ENCODE peak calls at places on chromosome 12, in five cellular contexts. X, R, E, Z and H are unnamed samples.

GRCh38 chr12:6141048-6141447 is 16.6 kb upstream of the VWF start:
- DNase-seq in E (peak; percentile 74), X (no peak), Z (peak; percentile 47), R (no peak), H (no peak)

GRCh38 chr12:9002335-9002734 is 13.0 kb downstream of the KLRG1 start:
- DNase-seq in Z (no peak), E (no peak), R (no peak), X (no peak), H (no peak)

GRCh38 chr12:49934505-49934904 is 16.0 kb upstream of the AQP2 start:
- DNase-seq in Z (no peak), X (no peak), R (no peak), E (no peak), H (no peak)

GRCh38 chr12:48779869-48780268 is 9.0 kb downstream of the ADCY6 start:
- DNase-seq in R (no peak), X (no peak), E (peak; percentile 61), Z (no peak), H (no peak)

GRCh38 chr12:127230843-127231260 is 1036.1 kb upstream of the TMEM132C start:
- DNase-seq in R (no peak), Z (peak; percentile 83), E (peak; percentile 83), X (no peak), H (no peak)

GRCh38 chr12:110176745-110177144 is 52.6 kb downstream of the IFT81 start:
- DNase-seq in Z (no peak), R (no peak), E (peak; percentile 62), X (no peak), H (no peak)

GRCh38 chr12:19482551-19483109 is 43.3 kb downstream of the AEBP2 start:
- DNase-seq in Z (no peak), R (peak; percentile 26), E (no peak), X (no peak), H (peak; percentile 13)

GRCh38 chr12:115597157-115597712 is 680.3 kb downstream of the MED13L start:
- DNase-seq in X (no peak), Z (peak; percentile 7), R (no peak), E (peak; percentile 60), H (no peak)

GRCh38 chr12:98221243-98221808 is 294.1 kb upstream of the TMPO start:
- DNase-seq in X (no peak), R (no peak), Z (no peak), E (no peak), H (peak; percentile 65)

GRCh38 chr12:61348871-61349270 is 911.3 kb upstream of the USP15 start:
- DNase-seq in Z (no peak), R (no peak), X (no peak), E (no peak), H (no peak)

GRCh38 chr12:77861317-77861716 is 30.6 kb downstream of the NAV3 start:
- DNase-seq in Z (no peak), R (no peak), E (no peak), X (no peak), H (no peak)

GRCh38 chr12:2877047-2877958 is at the start of the genes FOXM1 and RHNO1:
- DNase-seq in X (peak; percentile 95), Z (peak; percentile 66), R (peak; percentile 84), E (peak; percentile 88), H (peak; percentile 90)

GRCh38 chr12:124422570-124423523 is 128.0 kb downstream of the RFLNA start:
- DNase-seq in E (peak; percentile 98), R (no peak), Z (peak; percentile 84), X (peak; percentile 98), H (peak; percentile 90)

GRCh38 chr12:124424516-124424905 is 129.6 kb downstream of the RFLNA start:
- DNase-seq in X (no peak), E (no peak), Z (no peak), R (no peak), H (no peak)

GRCh38 chr12:124425667-124426066 is 130.8 kb downstream of the RFLNA start:
- DNase-seq in X (no peak), Z (no peak), E (no peak), R (no peak), H (no peak)

GRCh38 chr12:124422142-124422569 is 127.3 kb downstream of the RFLNA start:
- DNase-seq in Z (no peak), R (no peak), X (peak; percentile 78), E (peak; percentile 42), H (peak; percentile 81)

DNA sequence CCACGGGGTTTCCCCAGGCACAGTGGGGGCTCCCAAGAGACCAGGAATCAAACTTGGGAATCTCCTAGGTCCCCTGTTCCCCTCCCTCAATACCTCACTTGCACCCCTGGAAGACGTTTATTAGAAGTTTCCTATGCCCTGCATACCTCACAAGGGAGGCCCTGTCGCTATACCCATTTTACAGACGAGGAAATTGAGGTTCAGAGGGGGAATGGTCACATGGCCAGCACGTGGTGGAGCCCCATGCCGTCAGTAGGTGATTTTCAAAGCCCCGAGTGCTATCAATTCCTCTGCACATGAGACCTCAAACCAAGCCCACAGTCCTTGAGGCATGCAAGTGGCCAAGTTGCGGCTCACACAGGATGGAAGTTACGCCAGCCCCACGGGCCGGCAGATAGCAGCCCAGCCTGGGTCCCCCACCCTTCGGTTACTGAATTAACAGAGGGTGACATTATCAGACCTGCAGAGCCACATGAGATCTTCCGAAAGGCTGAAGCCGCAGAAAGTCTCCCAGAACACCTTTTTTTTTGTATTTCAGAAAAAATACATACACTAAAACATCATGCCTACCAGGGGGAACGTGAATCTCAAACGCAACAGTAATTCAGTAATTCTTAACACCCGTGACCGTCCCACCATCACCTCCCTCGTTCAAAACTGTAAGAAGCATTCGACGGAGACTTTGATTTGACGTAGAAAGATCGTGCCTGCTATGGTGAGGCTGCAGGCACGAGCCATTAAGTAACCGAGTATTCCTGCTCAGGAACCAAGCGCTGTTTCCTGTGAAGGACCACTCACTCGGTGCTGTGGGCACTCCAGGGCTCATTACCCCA is 129.0 kb downstream of the RFLNA start:
- DNase-seq in Z (no peak), R (peak; percentile 30), X (no peak), E (no peak), H (no peak)
- H3K27ac ChIP-seq in Z (peak overlapping the region; percentile 99), R (peak overlapping the region; percentile 74), X (peak overlapping the region; percentile 99), E (peak overlapping the region; percentile 98), H (peak overlapping the region; percentile 93)

GRCh38 chr12:108612788-108613282 is 15.0 kb upstream of the TMEM119 start:
- DNase-seq in E (no peak), Z (no peak), R (no peak), X (no peak), H (no peak)
- H3K27ac ChIP-seq in E (no peak overlapping the region), Z (no peak overlapping the region), R (no peak overlapping the region), X (no peak overlapping the region), H (no peak overlapping the region)

GRCh38 chr12:108254030-108254429 is 85.1 kb downstream of the CMKLR1 start:
- DNase-seq in E (no peak), Z (no peak), R (no peak), X (no peak), H (no peak)
- H3K27ac ChIP-seq in E (no peak overlapping the region), Z (no peak overlapping the region), R (no peak overlapping the region), X (no peak overlapping the region), H (no peak overlapping the region)

DNA sequence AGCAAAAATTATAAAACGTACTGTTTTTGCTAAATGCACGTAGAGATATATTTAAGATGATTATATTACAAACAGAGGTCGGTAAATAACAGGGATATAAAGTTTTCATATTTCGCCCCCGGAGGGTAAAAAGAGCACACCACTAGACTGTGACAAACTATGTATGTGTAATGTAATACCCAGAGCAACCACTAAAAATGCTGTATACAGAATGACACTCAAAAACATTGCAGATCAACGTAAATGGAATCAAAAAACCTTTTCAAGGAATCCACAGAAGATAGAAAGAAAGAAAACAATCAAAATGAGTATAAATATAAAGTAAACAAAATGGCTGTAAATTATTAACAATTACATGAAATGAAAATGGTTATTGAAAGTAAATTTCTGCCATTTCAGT is 37.6 kb upstream of the PRB4 start:
- DNase-seq in E (no peak), R (no peak), Z (no peak), X (peak; percentile 1), H (no peak)
- H3K27ac ChIP-seq in E (no peak overlapping the region), R (no peak overlapping the region), Z (no peak overlapping the region), X (no peak overlapping the region), H (no peak overlapping the region)

GRCh38 chr12:121245951-121246350 is 36.0 kb downstream of the P2RX4 start:
- DNase-seq in E (no peak), R (no peak), Z (no peak), X (no peak), H (no peak)

GRCh38 chr12:121251838-121252237 is 41.9 kb downstream of the P2RX4 start:
- DNase-seq in X (no peak), E (no peak), R (no peak), Z (no peak), H (no peak)

GRCh38 chr12:121250359-121250758 is 40.4 kb downstream of the P2RX4 start:
- DNase-seq in Z (no peak), X (no peak), E (no peak), R (no peak), H (no peak)

GRCh38 chr12:121246893-121247557 is 37.1 kb downstream of the P2RX4 start:
- DNase-seq in E (no peak), X (no peak), Z (no peak), R (no peak), H (no peak)

GRCh38 chr12:121248611-121249010 is 38.7 kb downstream of the P2RX4 start:
- DNase-seq in R (no peak), E (no peak), Z (no peak), X (no peak), H (no peak)
- H3K27ac ChIP-seq in R (no peak overlapping the region), E (no peak overlapping the region), Z (no peak overlapping the region), X (no peak overlapping the region), H (no peak overlapping the region)

GRCh38 chr12:15580431-15580830 is 208.8 kb downstream of the EPS8 start:
- DNase-seq in Z (no peak), R (no peak), E (no peak), X (no peak), H (peak; percentile 53)

GRCh38 chr12:15574353-15574752 is 214.8 kb downstream of the EPS8 start:
- DNase-seq in E (no peak), X (no peak), Z (no peak), R (no peak), H (peak; percentile 28)

GRCh38 chr12:15581006-15581405 is 208.2 kb downstream of the EPS8 start:
- DNase-seq in E (peak; percentile 47), Z (no peak), X (no peak), R (no peak), H (no peak)

GRCh38 chr12:15575797-15576560 is 213.2 kb downstream of the EPS8 start:
- DNase-seq in Z (no peak), E (no peak), X (no peak), R (no peak), H (peak; percentile 46)
- H3K27ac ChIP-seq in Z (no peak overlapping the region), E (no peak overlapping the region), X (no peak overlapping the region), R (no peak overlapping the region), H (no peak overlapping the region)

DNA sequence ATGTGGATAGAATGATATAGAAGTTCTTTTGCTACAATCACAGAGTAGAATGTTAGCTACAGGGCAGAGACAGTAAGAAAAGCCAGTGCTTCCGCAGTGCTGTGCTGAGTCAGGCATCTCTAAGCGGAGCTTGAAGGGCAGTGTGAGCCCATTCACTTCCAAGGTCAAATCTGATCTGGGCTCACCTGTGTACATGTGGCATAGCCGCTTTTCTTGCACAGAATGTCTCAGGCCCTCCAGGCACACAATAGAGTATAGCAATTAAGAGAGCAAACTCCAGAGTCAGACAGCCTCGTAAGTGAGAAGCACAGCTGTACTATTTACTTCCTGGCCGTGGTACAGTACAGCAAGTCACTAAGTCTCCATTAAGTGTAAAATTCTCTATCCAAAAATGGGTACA is 26.8 kb downstream of the CORO1C start:
- DNase-seq in X (no peak), E (no peak), Z (no peak), R (no peak), H (peak; percentile 31)
- H3K27ac ChIP-seq in X (no peak overlapping the region), E (no peak overlapping the region), Z (no peak overlapping the region), R (no peak overlapping the region), H (no peak overlapping the region)

GRCh38 chr12:65335021-65335714 is 56.7 kb downstream of the MSRB3 start:
- DNase-seq in E (peak; percentile 95), X (peak; percentile 13), Z (peak; percentile 77), R (no peak), H (peak; percentile 29)
- H3K27ac ChIP-seq in E (peak overlapping the region; percentile 62), X (no peak overlapping the region), Z (peak overlapping the region; percentile 34), R (no peak overlapping the region), H (no peak overlapping the region)